ENCODE peak calls at places on chromosomes 11 and 22, in ten cellular contexts. One of them, this sample, is unnamed.

GRCh38 chr11:120513436-120514315 is 2.1 kb downstream of the GRIK4 start:
- DNase-seq in ovary: no peak
- DNase-seq in spleen: peak
- DNase-seq in upper lobe of right lung: peak
- DNase-seq in cardiac muscle cell: no peak
- DNase-seq in K562: no peak
- DNase-seq in tibial artery: no peak
- DNase-seq in AG04450: no peak
- DNase-seq in stomach: no peak
- DNase-seq in caudate nucleus: no peak
- DNase-seq in this sample: no peak

GRCh38 chr11:117818036-117818858 is 6.3 kb downstream of the FXYD2 start:
- DNase-seq in ovary: no peak
- DNase-seq in spleen: no peak
- DNase-seq in upper lobe of right lung: no peak
- DNase-seq in cardiac muscle cell: no peak
- DNase-seq in K562: peak
- DNase-seq in tibial artery: no peak
- DNase-seq in AG04450: no peak
- DNase-seq in stomach: no peak
- DNase-seq in caudate nucleus: no peak
- DNase-seq in this sample: no peak

GRCh38 chr11:2838676-2839075 is 46.9 kb downstream of the CDKN1C start:
- DNase-seq in ovary: no peak
- DNase-seq in spleen: no peak
- DNase-seq in upper lobe of right lung: no peak
- DNase-seq in cardiac muscle cell: no peak
- DNase-seq in K562: no peak
- DNase-seq in tibial artery: no peak
- DNase-seq in AG04450: no peak
- DNase-seq in stomach: no peak
- DNase-seq in caudate nucleus: no peak
- DNase-seq in this sample: no peak

GRCh38 chr11:96967616-96968015 is 577.8 kb downstream of the JRKL start:
- DNase-seq in ovary: no peak
- DNase-seq in spleen: no peak
- DNase-seq in upper lobe of right lung: no peak
- DNase-seq in cardiac muscle cell: no peak
- DNase-seq in K562: no peak
- DNase-seq in tibial artery: no peak
- DNase-seq in AG04450: no peak
- DNase-seq in stomach: no peak
- DNase-seq in caudate nucleus: no peak
- DNase-seq in this sample: no peak

GRCh38 chr11:5509803-5510202 is at the start of gene UBQLN3:
- DNase-seq in ovary: no peak
- DNase-seq in spleen: no peak
- DNase-seq in upper lobe of right lung: no peak
- DNase-seq in cardiac muscle cell: no peak
- DNase-seq in K562: no peak
- DNase-seq in tibial artery: no peak
- DNase-seq in AG04450: no peak
- DNase-seq in stomach: no peak
- DNase-seq in caudate nucleus: no peak
- DNase-seq in this sample: no peak

GRCh38 chr11:113201055-113201818 is 113.1 kb upstream of the TTC12 start:
- DNase-seq in ovary: no peak
- DNase-seq in spleen: no peak
- DNase-seq in upper lobe of right lung: no peak
- DNase-seq in cardiac muscle cell: no peak
- DNase-seq in K562: no peak
- DNase-seq in tibial artery: no peak
- DNase-seq in AG04450: no peak
- DNase-seq in stomach: no peak
- DNase-seq in caudate nucleus: no peak
- DNase-seq in this sample: no peak

GRCh38 chr11:6911946-6912345 is 8.9 kb upstream of the OR2D3 start:
- DNase-seq in ovary: no peak
- DNase-seq in spleen: no peak
- DNase-seq in upper lobe of right lung: no peak
- DNase-seq in cardiac muscle cell: peak
- DNase-seq in K562: no peak
- DNase-seq in tibial artery: no peak
- DNase-seq in AG04450: no peak
- DNase-seq in stomach: no peak
- DNase-seq in caudate nucleus: no peak
- DNase-seq in this sample: no peak

GRCh38 chr11:82975882-82976281 is 74.3 kb downstream of the DDIAS start:
- DNase-seq in ovary: no peak
- DNase-seq in spleen: no peak
- DNase-seq in upper lobe of right lung: no peak
- DNase-seq in cardiac muscle cell: no peak
- DNase-seq in K562: no peak
- DNase-seq in tibial artery: no peak
- DNase-seq in AG04450: no peak
- DNase-seq in stomach: no peak
- DNase-seq in caudate nucleus: no peak
- DNase-seq in this sample: no peak

GRCh38 chr11:65429069-65429681 is 6.6 kb downstream of the NEAT1 start:
- DNase-seq in ovary: no peak
- DNase-seq in spleen: no peak
- DNase-seq in upper lobe of right lung: no peak
- DNase-seq in cardiac muscle cell: peak
- DNase-seq in K562: no peak
- DNase-seq in tibial artery: peak
- DNase-seq in AG04450: no peak
- DNase-seq in stomach: peak
- DNase-seq in caudate nucleus: peak
- DNase-seq in this sample: no peak

GRCh38 chr11:117200813-117201515 is 1.8 kb downstream of the TAGLN start:
- DNase-seq in ovary: no peak
- DNase-seq in spleen: no peak
- DNase-seq in upper lobe of right lung: no peak
- DNase-seq in cardiac muscle cell: peak
- DNase-seq in K562: no peak
- DNase-seq in tibial artery: no peak
- DNase-seq in AG04450: no peak
- DNase-seq in stomach: no peak
- DNase-seq in caudate nucleus: no peak
- DNase-seq in this sample: no peak

GRCh38 chr11:46513934-46514342 is 79.9 kb downstream of the AMBRA1 start:
- DNase-seq in ovary: peak
- DNase-seq in spleen: no peak
- DNase-seq in upper lobe of right lung: no peak
- DNase-seq in cardiac muscle cell: peak
- DNase-seq in K562: peak
- DNase-seq in tibial artery: peak
- DNase-seq in AG04450: peak
- DNase-seq in stomach: peak
- DNase-seq in caudate nucleus: no peak
- DNase-seq in this sample: peak

GRCh38 chr11:101444164-101444563 is 139.6 kb downstream of the TRPC6 start:
- DNase-seq in ovary: peak
- DNase-seq in spleen: no peak
- DNase-seq in upper lobe of right lung: no peak
- DNase-seq in cardiac muscle cell: no peak
- DNase-seq in K562: no peak
- DNase-seq in tibial artery: no peak
- DNase-seq in AG04450: no peak
- DNase-seq in stomach: peak
- DNase-seq in caudate nucleus: no peak
- DNase-seq in this sample: no peak

GRCh38 chr11:101446238-101446637 is 137.6 kb downstream of the TRPC6 start:
- DNase-seq in ovary: no peak
- DNase-seq in spleen: no peak
- DNase-seq in upper lobe of right lung: no peak
- DNase-seq in cardiac muscle cell: peak
- DNase-seq in K562: no peak
- DNase-seq in tibial artery: no peak
- DNase-seq in AG04450: no peak
- DNase-seq in stomach: no peak
- DNase-seq in caudate nucleus: no peak
- DNase-seq in this sample: no peak

GRCh38 chr11:101445761-101446160 is 138.0 kb downstream of the TRPC6 start:
- DNase-seq in ovary: no peak
- DNase-seq in spleen: no peak
- DNase-seq in upper lobe of right lung: no peak
- DNase-seq in cardiac muscle cell: no peak
- DNase-seq in K562: no peak
- DNase-seq in tibial artery: no peak
- DNase-seq in AG04450: no peak
- DNase-seq in stomach: no peak
- DNase-seq in caudate nucleus: no peak
- DNase-seq in this sample: peak

GRCh38 chr11:101442936-101443521 is 140.8 kb downstream of the TRPC6 start:
- DNase-seq in ovary: no peak
- DNase-seq in spleen: no peak
- DNase-seq in upper lobe of right lung: no peak
- DNase-seq in cardiac muscle cell: no peak
- DNase-seq in K562: no peak
- DNase-seq in tibial artery: no peak
- DNase-seq in AG04450: no peak
- DNase-seq in stomach: no peak
- DNase-seq in caudate nucleus: no peak
- DNase-seq in this sample: no peak

GRCh38 chr11:101444851-101445250 is 139.0 kb downstream of the TRPC6 start:
- DNase-seq in ovary: no peak
- DNase-seq in spleen: no peak
- DNase-seq in upper lobe of right lung: no peak
- DNase-seq in cardiac muscle cell: no peak
- DNase-seq in K562: no peak
- DNase-seq in tibial artery: no peak
- DNase-seq in AG04450: no peak
- DNase-seq in stomach: no peak
- DNase-seq in caudate nucleus: no peak
- DNase-seq in this sample: no peak
- H3K27ac ChIP-seq in ovary: no peak
- H3K27ac ChIP-seq in spleen: no peak
- H3K27ac ChIP-seq in upper lobe of right lung: no peak
- H3K27ac ChIP-seq in cardiac muscle cell: no peak
- H3K27ac ChIP-seq in K562: no peak
- H3K27ac ChIP-seq in tibial artery: no peak
- H3K27ac ChIP-seq in AG04450: no peak
- H3K27ac ChIP-seq in stomach: no peak
- H3K27ac ChIP-seq in caudate nucleus: no peak
- H3K27ac ChIP-seq in this sample: no peak

GRCh38 chr11:119266063-119266462 is 50.9 kb downstream of the MCAM start:
- DNase-seq in ovary: no peak
- DNase-seq in spleen: no peak
- DNase-seq in upper lobe of right lung: no peak
- DNase-seq in cardiac muscle cell: no peak
- DNase-seq in K562: no peak
- DNase-seq in tibial artery: no peak
- DNase-seq in AG04450: no peak
- DNase-seq in stomach: no peak
- DNase-seq in caudate nucleus: no peak
- DNase-seq in this sample: no peak
- H3K27ac ChIP-seq in ovary: no peak
- H3K27ac ChIP-seq in spleen: peak
- H3K27ac ChIP-seq in upper lobe of right lung: no peak
- H3K27ac ChIP-seq in cardiac muscle cell: no peak
- H3K27ac ChIP-seq in K562: no peak
- H3K27ac ChIP-seq in tibial artery: no peak
- H3K27ac ChIP-seq in AG04450: no peak
- H3K27ac ChIP-seq in stomach: no peak
- H3K27ac ChIP-seq in caudate nucleus: no peak
- H3K27ac ChIP-seq in this sample: no peak

GRCh38 chr22:28883657-28883916 is 215 bp downstream of the ZNRF3 start:
- DNase-seq in ovary: no peak
- DNase-seq in spleen: no peak
- DNase-seq in upper lobe of right lung: no peak
- DNase-seq in cardiac muscle cell: no peak
- DNase-seq in K562: no peak
- DNase-seq in tibial artery: no peak
- DNase-seq in AG04450: no peak
- DNase-seq in stomach: no peak
- DNase-seq in caudate nucleus: no peak
- DNase-seq in this sample: no peak
- H3K27ac ChIP-seq in ovary: peak
- H3K27ac ChIP-seq in spleen: no peak
- H3K27ac ChIP-seq in upper lobe of right lung: no peak
- H3K27ac ChIP-seq in cardiac muscle cell: peak
- H3K27ac ChIP-seq in K562: no peak
- H3K27ac ChIP-seq in tibial artery: peak
- H3K27ac ChIP-seq in AG04450: no peak
- H3K27ac ChIP-seq in stomach: peak
- H3K27ac ChIP-seq in caudate nucleus: no peak
- H3K27ac ChIP-seq in this sample: no peak

GRCh38 chr22:46162285-46162684 is 12.0 kb downstream of the PPARA start:
- DNase-seq in ovary: no peak
- DNase-seq in spleen: no peak
- DNase-seq in upper lobe of right lung: no peak
- DNase-seq in cardiac muscle cell: no peak
- DNase-seq in K562: no peak
- DNase-seq in tibial artery: no peak
- DNase-seq in AG04450: no peak
- DNase-seq in stomach: no peak
- DNase-seq in caudate nucleus: no peak
- DNase-seq in this sample: no peak

GRCh38 chr22:46159777-46160176 is 9.5 kb downstream of the PPARA start:
- DNase-seq in ovary: no peak
- DNase-seq in spleen: no peak
- DNase-seq in upper lobe of right lung: no peak
- DNase-seq in cardiac muscle cell: no peak
- DNase-seq in K562: no peak
- DNase-seq in tibial artery: no peak
- DNase-seq in AG04450: no peak
- DNase-seq in stomach: peak
- DNase-seq in caudate nucleus: no peak
- DNase-seq in this sample: no peak

GRCh38 chr22:46165975-46166374 is 15.6 kb downstream of the PPARA start:
- DNase-seq in ovary: no peak
- DNase-seq in spleen: no peak
- DNase-seq in upper lobe of right lung: no peak
- DNase-seq in cardiac muscle cell: peak
- DNase-seq in K562: no peak
- DNase-seq in tibial artery: no peak
- DNase-seq in AG04450: no peak
- DNase-seq in stomach: no peak
- DNase-seq in caudate nucleus: no peak
- DNase-seq in this sample: no peak

GRCh38 chr22:46162771-46163170 is 12.4 kb downstream of the PPARA start:
- DNase-seq in ovary: no peak
- DNase-seq in spleen: no peak
- DNase-seq in upper lobe of right lung: no peak
- DNase-seq in cardiac muscle cell: no peak
- DNase-seq in K562: no peak
- DNase-seq in tibial artery: no peak
- DNase-seq in AG04450: no peak
- DNase-seq in stomach: peak
- DNase-seq in caudate nucleus: no peak
- DNase-seq in this sample: no peak

DNA sequence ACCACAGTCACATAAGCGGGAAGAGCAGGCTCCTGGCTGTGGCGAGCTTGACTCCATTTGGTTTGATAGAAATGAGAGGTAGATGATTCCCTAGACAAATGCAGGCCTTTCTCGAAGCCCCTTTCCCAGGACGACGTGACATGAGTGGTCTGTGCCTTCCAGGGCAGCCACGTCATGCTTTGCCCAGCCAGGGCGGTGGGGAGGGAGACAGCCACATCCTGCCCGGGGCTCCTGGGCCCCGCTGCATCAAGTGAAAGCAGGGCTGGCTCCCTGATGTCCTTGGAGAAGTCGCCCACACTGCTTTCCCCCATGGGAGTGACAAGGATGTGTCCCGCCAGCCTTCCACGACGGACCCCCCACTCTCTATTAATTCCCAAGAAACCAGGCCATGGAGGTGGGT is 13.2 kb downstream of the PPARA start:
- DNase-seq in ovary: no peak
- DNase-seq in spleen: no peak
- DNase-seq in upper lobe of right lung: no peak
- DNase-seq in cardiac muscle cell: no peak
- DNase-seq in K562: no peak
- DNase-seq in tibial artery: no peak
- DNase-seq in AG04450: no peak
- DNase-seq in stomach: no peak
- DNase-seq in caudate nucleus: no peak
- DNase-seq in this sample: no peak
- H3K27ac ChIP-seq in ovary: no peak
- H3K27ac ChIP-seq in spleen: no peak
- H3K27ac ChIP-seq in upper lobe of right lung: no peak
- H3K27ac ChIP-seq in cardiac muscle cell: no peak
- H3K27ac ChIP-seq in K562: no peak
- H3K27ac ChIP-seq in tibial artery: no peak
- H3K27ac ChIP-seq in AG04450: no peak
- H3K27ac ChIP-seq in stomach: no peak
- H3K27ac ChIP-seq in caudate nucleus: no peak
- H3K27ac ChIP-seq in this sample: no peak

This sample was measured in epithelial cell of prostate.